ENCODE peak calls at places on chromosome 10, in five cellular contexts. B is fibroblast of mammary gland, F is ascending aorta, H is neural crest cell, N is GM20000. J is an unnamed sample.
A peak's percentile ranks its signal among the peaks of the same experiment; 100 is the strongest.

GRCh38 chr10:76303682-76304316 is 872.4 kb downstream of the LRMDA start:
- DNase-seq in B (peak; percentile 84), F (peak; percentile 85), H (peak; percentile 63), N (peak; percentile 29), J (peak; percentile 71)

GRCh38 chr10:46020871-46021553 is 9.4 kb downstream of the NCOA4 start:
- DNase-seq in B (peak; percentile 89), F (no peak), H (no peak), N (no peak), J (peak; percentile 61)

GRCh38 chr10:18216482-18216881 is 76.3 kb downstream of the CACNB2 start:
- DNase-seq in B (peak; percentile 65), F (no peak), H (no peak), N (no peak), J (peak; percentile 16)

GRCh38 chr10:100345570-100346330 is 1.3 kb upstream of the SCD start:
- DNase-seq in B (peak; percentile 91), F (no peak), H (no peak), N (no peak), J (peak; percentile 47)

GRCh38 chr10:99926925-99927718 is 82.6 kb downstream of the DNMBP start:
- DNase-seq in B (peak; percentile 66), F (no peak), H (no peak), N (no peak), J (peak; percentile 51)

GRCh38 chr10:4131407-4132215 is 346.6 kb upstream of the KLF6 start:
- DNase-seq in B (peak; percentile 88), F (no peak), H (no peak), N (peak; percentile 54), J (peak; percentile 95)

GRCh38 chr10:35884657-35885071 is 242.6 kb upstream of the FZD8 start:
- DNase-seq in B (no peak), F (no peak), H (no peak), N (no peak), J (no peak)

GRCh38 chr10:10499839-10500238 is 517.8 kb upstream of the CELF2 start:
- DNase-seq in B (peak; percentile 68), F (no peak), H (no peak), N (no peak), J (no peak)

GRCh38 chr10:14670551-14671240 is 104.0 kb downstream of the FAM107B start:
- DNase-seq in B (peak; percentile 36), F (no peak), H (no peak), N (no peak), J (peak; percentile 38)

GRCh38 chr10:116138897-116139296 is 134.1 kb downstream of the GFRA1 start:
- DNase-seq in B (no peak), F (no peak), H (no peak), N (no peak), J (no peak)

GRCh38 chr10:96890172-96890513 is 58.0 kb downstream of the LCOR start:
- DNase-seq in B (no peak), F (no peak), H (no peak), N (no peak), J (no peak)

GRCh38 chr10:103845983-103846382 is 9.4 kb downstream of the SH3PXD2A start:
- DNase-seq in B (no peak), F (no peak), H (no peak), N (peak; percentile 58), J (no peak)

GRCh38 chr10:124725171-124725631 is 19.0 kb downstream of the FAM53B start:
- DNase-seq in B (no peak), F (no peak), H (no peak), N (no peak), J (no peak)
- TF ChIP-seq CTCF in B (no peak), F (no peak), H (no peak), N (no peak), J (no peak)

GRCh38 chr10:78952686-78953085 is 116.1 kb upstream of the ZMIZ1 start:
- DNase-seq in B (peak; percentile 87), F (no peak), H (no peak), N (no peak), J (peak; percentile 86)
- TF ChIP-seq CTCF in B (peak; percentile 17), F (no peak), H (no peak), N (no peak), J (peak; percentile 63)

GRCh38 chr10:16547973-16548372 is 26.3 kb upstream of the C1QL3 start:
- DNase-seq in B (no peak), F (no peak), H (no peak), N (no peak), J (no peak)

GRCh38 chr10:16545126-16545736 is 23.6 kb upstream of the C1QL3 start:
- DNase-seq in B (peak; percentile 52), F (no peak), H (no peak), N (peak; percentile 58), J (peak; percentile 2)
- TF ChIP-seq CTCF in B (peak; percentile 79), F (peak; percentile 50), H (peak; percentile 75), N (peak; percentile 75), J (peak; percentile 77)

DNA sequence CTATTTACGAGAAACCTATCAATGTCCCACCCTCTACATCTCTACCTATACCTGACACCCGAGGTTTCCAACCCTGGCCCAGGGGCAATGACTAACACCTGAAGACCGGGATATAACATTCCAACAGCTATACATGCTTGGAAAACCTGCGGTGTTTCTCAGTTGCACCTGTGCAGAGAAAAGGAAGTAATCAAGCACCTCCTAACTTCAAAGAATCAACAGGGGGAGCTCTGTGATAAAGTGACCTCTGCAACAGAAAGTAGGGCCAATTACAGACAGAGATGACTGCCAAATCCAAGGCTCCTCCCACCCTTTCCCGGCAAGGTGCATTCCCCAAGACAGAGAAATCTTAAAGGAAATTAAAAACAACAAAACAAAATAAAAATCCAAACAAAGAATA is 41.3 kb downstream of the CCDC6 start:
- DNase-seq in B (peak; percentile 43), F (no peak), H (no peak), N (peak; percentile 24), J (no peak)
- TF ChIP-seq CTCF in B (peak; percentile 16), F (peak; percentile 49), H (no peak), N (peak; percentile 23), J (no peak)

DNA sequence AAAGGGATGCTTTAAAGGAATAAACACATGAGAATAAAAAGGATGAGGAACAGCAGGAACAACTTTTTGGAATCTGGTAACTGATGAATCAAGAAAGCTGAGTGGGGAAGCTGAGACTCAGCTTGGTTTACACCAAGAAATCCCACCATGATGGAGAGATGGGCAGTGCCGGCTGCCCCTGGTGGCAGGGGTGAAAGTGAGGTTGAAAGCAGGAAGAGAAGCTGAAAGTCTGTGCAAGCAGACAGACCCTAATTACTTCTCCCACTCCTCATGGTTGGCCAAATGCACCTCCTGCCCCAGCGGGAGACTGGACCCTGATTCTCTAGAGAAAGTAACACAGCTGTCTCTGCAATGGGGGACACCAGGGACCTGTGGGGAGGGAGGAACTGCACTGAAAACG is 57.6 kb upstream of the NANOS1 start:
- DNase-seq in B (no peak), F (no peak), H (no peak), N (no peak), J (no peak)
- TF ChIP-seq CTCF in B (no peak), F (no peak), H (no peak), N (no peak), J (no peak)

J was measured in HFFc6.